ENCODE peak calls at places on chromosomes 2 and 18, in four cellular contexts. J is IMR-90, C is mesendoderm, L is H1. G is an unnamed sample.

GRCh38 chr2:42904576-42904876 is 112.1 kb upstream of the HAAO start:
- DNase-seq in J (no peak), C (no peak), L (no peak), G (no peak)

GRCh38 chr18:2963048-2963447 is 49.9 kb downstream of the LPIN2 start:
- DNase-seq in J (no peak), C (no peak), L (no peak), G (no peak)

GRCh38 chr2:66437055-66437454 is 2.1 kb downstream of the MEIS1 start:
- DNase-seq in J (no peak), C (no peak), L (no peak), G (no peak)

GRCh38 chr18:48790869-48791635 is 159.7 kb downstream of the SMAD7 start:
- DNase-seq in J (no peak), C (no peak), L (no peak), G (no peak)

GRCh38 chr2:209236369-209236768 is 187.5 kb upstream of the MAP2 start:
- DNase-seq in J (no peak), C (peak; percentile 69), L (no peak), G (peak; percentile 39)

GRCh38 chr18:79756143-79756500 is 41.6 kb upstream of the KCNG2 start:
- DNase-seq in J (no peak), C (no peak), L (no peak), G (no peak)

GRCh38 chr2:173226899-173227692 is 127.6 kb upstream of the CDCA7 start:
- DNase-seq in J (no peak), C (no peak), L (no peak), G (no peak)

GRCh38 chr18:60404686-60405085 is 32.1 kb upstream of the MC4R start:
- DNase-seq in J (no peak), C (no peak), L (no peak), G (no peak)

GRCh38 chr18:11570073-11570588 is 39.3 kb upstream of the SLC35G4 start:
- DNase-seq in J (no peak), C (no peak), L (peak; percentile 48), G (peak; percentile 47)

GRCh38 chr2:120252207-120253020 is at the start of gene RALB:
- DNase-seq in J (peak; percentile 97), C (peak; percentile 99), L (peak; percentile 99), G (peak; percentile 99)

GRCh38 chr2:108571262-108571661 is 37.0 kb downstream of the LIMS1 start:
- DNase-seq in J (peak; percentile 71), C (no peak), L (no peak), G (no peak)

GRCh38 chr2:63186331-63186730 is 135.7 kb downstream of the OTX1 start:
- DNase-seq in J (no peak), C (no peak), L (no peak), G (no peak)

GRCh38 chr2:133568172-133568571 is at the start of gene NCKAP5:
- DNase-seq in J (peak; percentile 82), C (no peak), L (no peak), G (no peak)

GRCh38 chr2:147689510-147689909 is 155.3 kb upstream of the ACVR2A start:
- DNase-seq in J (no peak), C (no peak), L (no peak), G (no peak)

GRCh38 chr2:62705859-62706720 is 577 bp downstream of the EHBP1 start:
- DNase-seq in J (peak; percentile 34), C (peak; percentile 78), L (peak; percentile 77), G (peak; percentile 74)

GRCh38 chr2:21782866-21783265 is 659.1 kb downstream of the TDRD15 start:
- DNase-seq in J (no peak), C (no peak), L (no peak), G (no peak)

GRCh38 chr2:24515841-24516240 is 24.8 kb downstream of the NCOA1 start:
- DNase-seq in J (no peak), C (peak; percentile 30), L (no peak), G (no peak)

GRCh38 chr2:31228717-31229116 is 5.2 kb upstream of the EHD3 start:
- DNase-seq in J (no peak), C (no peak), L (peak; percentile 28), G (peak; percentile 14)

GRCh38 chr2:69509750-69510140 is 72.5 kb upstream of the NFU1 start:
- DNase-seq in J (no peak), C (no peak), L (no peak), G (no peak)

GRCh38 chr2:677056-677949 is at the start of gene TMEM18:
- DNase-seq in J (peak; percentile 99), C (peak; percentile 99), L (peak; percentile 97), G (peak; percentile 95)

GRCh38 chr18:475202-475624 is 25.3 kb downstream of the COLEC12 start:
- DNase-seq in J (peak; percentile 78), C (peak; percentile 97), L (no peak), G (peak; percentile 79)

GRCh38 chr2:17752892-17753802 is 463 bp downstream of the SMC6 start:
- DNase-seq in J (peak; percentile 34), C (peak; percentile 83), L (no peak), G (peak; percentile 47)

GRCh38 chr2:8514748-8515389 is 167.0 kb upstream of the ID2 start:
- DNase-seq in J (no peak), C (no peak), L (no peak), G (no peak)

GRCh38 chr2:181575650-181576025 is 81.3 kb downstream of the CERKL start:
- DNase-seq in J (no peak), C (no peak), L (no peak), G (no peak)

GRCh38 chr2:18062892-18063291 is 184.4 kb downstream of the KCNS3 start:
- DNase-seq in J (no peak), C (no peak), L (no peak), G (no peak)

GRCh38 chr18:23239350-23239692 is 104.0 kb downstream of the CABLES1 start:
- DNase-seq in J (no peak), C (no peak), L (no peak), G (no peak)

GRCh38 chr18:31931886-31932240 is 11.1 kb downstream of the TRAPPC8 start:
- DNase-seq in J (no peak), C (no peak), L (no peak), G (no peak)

GRCh38 chr2:142825861-142826260 is 51.6 kb upstream of the KYNU start:
- DNase-seq in J (no peak), C (no peak), L (no peak), G (no peak)

GRCh38 chr2:190043441-190043840 is 19.1 kb downstream of the MSTN start:
- DNase-seq in J (peak; percentile 14), C (no peak), L (no peak), G (no peak)

GRCh38 chr18:32049393-32050161 is 31.0 kb downstream of the RNF125 start:
- DNase-seq in J (no peak), C (peak; percentile 50), L (no peak), G (no peak)

GRCh38 chr2:3585239-3586109 is 9.4 kb upstream of the COLEC11 start:
- DNase-seq in J (peak; percentile 95), C (no peak), L (no peak), G (no peak)

GRCh38 chr2:55518846-55519167 is 711 bp upstream of the CFAP36 start:
- DNase-seq in J (no peak), C (peak; percentile 64), L (no peak), G (no peak)

GRCh38 chr18:66729459-66730239 is 125.8 kb upstream of the CDH19 start:
- DNase-seq in J (no peak), C (no peak), L (no peak), G (no peak)
- H3K56ac ChIP-seq in J (no peak overlapping the region), C (no peak overlapping the region), L (no peak overlapping the region), G (no peak overlapping the region)

DNA sequence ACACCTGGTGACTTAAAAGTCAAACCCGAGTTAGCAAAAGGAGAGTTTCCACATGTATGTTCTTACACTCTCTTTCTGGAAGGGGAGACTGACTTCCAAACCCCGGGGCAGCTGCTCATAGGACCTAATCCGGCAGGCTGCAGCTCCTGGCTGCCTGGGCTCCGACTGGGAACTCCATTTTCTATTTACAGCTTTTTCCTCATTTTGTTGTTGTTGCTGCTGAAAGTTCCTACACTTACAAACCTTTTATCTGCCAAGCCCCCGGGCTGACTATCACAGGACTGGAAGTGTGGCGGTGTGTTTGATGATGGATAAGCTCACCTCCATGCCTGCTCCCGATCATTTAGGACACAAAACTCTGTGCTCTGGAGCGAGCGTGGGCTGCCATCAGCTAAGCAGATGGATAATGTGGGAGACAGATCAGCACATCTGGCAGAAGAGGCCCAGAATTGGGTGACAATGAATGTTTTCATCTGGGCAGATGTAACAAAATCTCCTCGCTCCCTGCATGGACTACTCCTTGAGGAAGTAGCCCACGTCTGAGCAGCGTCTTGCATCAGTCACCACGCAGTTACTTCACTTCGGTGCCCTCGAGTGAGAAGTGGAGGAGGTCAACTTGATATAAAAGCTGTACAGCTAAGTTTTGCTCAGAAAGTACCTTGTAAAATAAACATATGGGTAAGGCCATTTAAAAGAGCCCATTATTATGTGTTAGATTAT is 114.4 kb upstream of the COPS8 start:
- DNase-seq in J (peak; percentile 21), C (no peak), L (no peak), G (no peak)
- H3K27ac ChIP-seq in J (no peak overlapping the region), C (no peak overlapping the region), L (no peak overlapping the region), G (no peak overlapping the region)

GRCh38 chr2:113754989-113755689 is 1.3 kb downstream of the SLC35F5 start:
- DNase-seq in J (no peak), C (no peak), L (no peak), G (no peak)

GRCh38 chr2:113754160-113754559 is 2.3 kb downstream of the SLC35F5 start:
- DNase-seq in J (no peak), C (no peak), L (no peak), G (no peak)

GRCh38 chr2:113755690-113756063 is 765 bp downstream of the SLC35F5 start:
- DNase-seq in J (peak; percentile 17), C (no peak), L (no peak), G (no peak)

GRCh38 chr2:113757059-113757657 is 716 bp upstream of the SLC35F5 start:
- DNase-seq in J (no peak), C (no peak), L (no peak), G (no peak)

GRCh38 chr2:113756088-113757058 is at the start of gene SLC35F5:
- DNase-seq in J (peak; percentile 86), C (peak; percentile 95), L (peak; percentile 97), G (peak; percentile 91)
- H4K8ac ChIP-seq in J (peak within 1 kb of the TSS; percentile 99), C (no peak within 1 kb of the TSS), L (peak within 1 kb of the TSS; percentile 99), G (no peak within 1 kb of the TSS)

GRCh38 chr2:219158586-219158985 is 2.0 kb downstream of the NHEJ1 start:
- DNase-seq in J (peak; percentile 17), C (no peak), L (no peak), G (no peak)
- H3K56ac ChIP-seq in J (no peak overlapping the region), C (no peak overlapping the region), L (no peak overlapping the region), G (no peak overlapping the region)

DNA sequence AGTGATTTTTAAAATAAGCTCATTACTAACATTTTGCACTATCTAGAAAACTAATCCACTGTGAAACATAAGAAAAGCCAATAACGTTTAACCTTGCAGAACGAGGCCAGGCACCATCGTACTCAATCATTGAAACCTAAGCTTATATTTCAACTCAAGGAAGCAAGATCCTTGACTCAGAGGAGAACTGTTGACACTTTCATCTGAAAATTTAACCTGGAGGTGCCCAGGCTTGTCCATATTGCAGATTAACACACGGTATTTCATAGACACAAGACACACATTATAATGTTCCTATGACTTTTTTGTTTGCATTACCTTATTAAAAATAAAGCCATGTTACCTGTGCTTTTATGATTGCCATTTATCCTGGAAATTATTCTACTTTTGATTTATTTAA is 89.6 kb downstream of the ZNF385B start:
- DNase-seq in J (no peak), C (no peak), L (no peak), G (no peak)
- H3K27ac ChIP-seq in J (no peak overlapping the region), C (no peak overlapping the region), L (no peak overlapping the region), G (no peak overlapping the region)

GRCh38 chr2:178455947-178456346 is 4.8 kb downstream of the PJVK start:
- DNase-seq in J (no peak), C (no peak), L (no peak), G (no peak)
- H4K8ac ChIP-seq in J (no peak overlapping the region), C (no peak overlapping the region), L (no peak overlapping the region), G (no peak overlapping the region)